ENCODE peak calls at places on chromosomes 16 and 17, in six cellular contexts. F is fibroblast of mammary gland; V is T follicular helper cell; A is stimulated activated CD4-positive, alpha-beta T cell treated with anti-CD3 and anti-CD28 coated beads, Interleukin-2, amount 100 ng/mL, for 48 hours; B is activated naive CD4-positive, alpha-beta T cell treated with Interleukin-2 at 50 U/mL for 16 hours; Q is NCI-H524. I is an unnamed sample.
A peak's percentile ranks its signal among the peaks of the same experiment; 100 is the strongest.

GRCh38 chr17:38598536-38598935 is 7.2 kb downstream of the SRCIN1 start:
- DNase-seq in B (peak; percentile 20), V (no peak), Q (peak; percentile 73), A (no peak), F (peak; percentile 33), I (peak; percentile 10)

GRCh38 chr17:14303343-14304221 is 2.7 kb downstream of the HS3ST3B1 start:
- DNase-seq in F (no peak), Q (no peak), B (peak; percentile 42), V (peak; percentile 36), A (no peak), I (no peak)

GRCh38 chr16:87953308-87954208 is 2.3 kb downstream of the BANP start:
- DNase-seq in V (no peak), B (no peak), Q (no peak), F (no peak), A (no peak), I (no peak)

GRCh38 chr17:38915639-38915995 is 9.8 kb upstream of the LASP1NB start:
- DNase-seq in V (no peak), F (no peak), A (no peak), Q (no peak), B (no peak), I (no peak)

GRCh38 chr17:65677932-65678331 is 116.5 kb upstream of the AXIN2 start:
- DNase-seq in B (no peak), V (no peak), Q (no peak), A (no peak), F (peak; percentile 25), I (no peak)

GRCh38 chr16:17194190-17194780 is 276.5 kb downstream of the XYLT1 start:
- DNase-seq in F (peak; percentile 51), B (peak; percentile 62), V (peak; percentile 20), A (peak; percentile 61), Q (peak; percentile 32), I (no peak)

GRCh38 chr16:185691-186090 is 5.4 kb downstream of the HBQ1 start:
- DNase-seq in B (no peak), F (no peak), V (no peak), A (no peak), Q (no peak), I (no peak)

GRCh38 chr17:4366312-4367063 is at the start of gene UBE2G1:
- DNase-seq in Q (peak; percentile 97), B (peak; percentile 99), V (peak; percentile 98), F (peak; percentile 94), A (peak; percentile 100), I (peak; percentile 96)

GRCh38 chr16:88063201-88063773 is 112.1 kb downstream of the BANP start:
- DNase-seq in A (no peak), Q (peak; percentile 11), V (no peak), F (peak; percentile 91), B (no peak), I (peak; percentile 96)

GRCh38 chr17:63698381-63698885 is 1.5 kb downstream of the LIMD2 start:
- DNase-seq in Q (no peak), V (no peak), F (no peak), A (no peak), B (peak; percentile 34), I (no peak)

GRCh38 chr17:69669441-69670178 is 255.1 kb downstream of the MAP2K6 start:
- DNase-seq in B (no peak), A (no peak), Q (peak; percentile 51), F (no peak), V (no peak), I (peak; percentile 78)

GRCh38 chr17:44749076-44750020 is 9.4 kb upstream of the ADAM11 start:
- DNase-seq in F (no peak), B (no peak), Q (no peak), V (no peak), A (no peak), I (no peak)

GRCh38 chr17:1122681-1123396 is 56.9 kb downstream of the ABR start:
- DNase-seq in V (peak; percentile 70), F (peak; percentile 61), Q (peak; percentile 37), B (peak; percentile 85), A (peak; percentile 91), I (peak; percentile 19)

GRCh38 chr16:12672986-12673385 is 130.7 kb downstream of the CPPED1 start:
- DNase-seq in B (no peak), A (no peak), Q (peak; percentile 96), V (no peak), F (no peak), I (no peak)

GRCh38 chr16:27445502-27446175 is 43.7 kb downstream of the IL21R start:
- DNase-seq in V (no peak), A (no peak), B (no peak), Q (no peak), F (no peak), I (no peak)

GRCh38 chr16:57012353-57012752 is 23.0 kb downstream of the NLRC5 start:
- DNase-seq in F (no peak), B (no peak), Q (no peak), V (no peak), A (no peak), I (no peak)

GRCh38 chr16:67962135-67962534 is 6.3 kb downstream of the SLC12A4 start:
- DNase-seq in F (no peak), Q (no peak), V (no peak), A (no peak), B (no peak), I (no peak)

GRCh38 chr17:7716901-7717755 is at the start of gene DNAH2:
- DNase-seq in V (no peak), A (peak; percentile 22), F (peak; percentile 84), B (peak; percentile 51), Q (peak; percentile 79), I (peak; percentile 93)

GRCh38 chr17:66422181-66422580 is 119.8 kb downstream of the PRKCA start:
- DNase-seq in F (no peak), V (no peak), A (no peak), B (no peak), Q (no peak), I (no peak)

GRCh38 chr17:56499799-56500388 is 93.6 kb upstream of the NOG start:
- DNase-seq in F (peak; percentile 43), V (no peak), B (no peak), Q (no peak), A (peak; percentile 11), I (no peak)

GRCh38 chr16:19520861-19521331 is 1.0 kb downstream of the GDE1 start:
- DNase-seq in V (no peak), F (peak; percentile 74), A (no peak), B (peak; percentile 13), Q (no peak), I (no peak)

GRCh38 chr17:28626818-28627217 is 12.8 kb upstream of the RSKR start:
- DNase-seq in F (no peak), Q (no peak), A (no peak), V (no peak), B (no peak), I (no peak)

GRCh38 chr16:59573528-59574271 is 839.6 kb upstream of the GOT2 start:
- DNase-seq in A (no peak), B (no peak), Q (no peak), F (peak; percentile 71), V (no peak), I (peak; percentile 62)

GRCh38 chr16:745739-746138 is 4.9 kb upstream of the CIAO3 start:
- DNase-seq in V (no peak), B (no peak), F (no peak), A (no peak), Q (no peak), I (no peak)

GRCh38 chr16:50021509-50021908 is 3.5 kb upstream of the CNEP1R1 start:
- DNase-seq in F (peak; percentile 26), B (no peak), A (no peak), V (no peak), Q (no peak), I (no peak)

I was measured in fibroblast of gingiva.